ENCODE peak calls at places on chromosomes 12 and 14, in six cellular contexts. One of them, this sample, is unnamed.

GRCh38 chr12:71935594-71935993 is 3.1 kb upstream of the TPH2 start:
- DNase-seq in SK-N-SH: no peak
- DNase-seq in K562: peak
- DNase-seq in H1: no peak
- DNase-seq in GM12878: peak
- DNase-seq in HepG2: no peak
- DNase-seq in this sample: no peak

GRCh38 chr14:37622231-37622923 is 26.9 kb downstream of the TTC6 start:
- DNase-seq in SK-N-SH: no peak
- DNase-seq in K562: no peak
- DNase-seq in H1: peak
- DNase-seq in GM12878: no peak
- DNase-seq in HepG2: no peak
- DNase-seq in this sample: no peak

GRCh38 chr12:92337128-92337527 is 191.5 kb upstream of the BTG1 start:
- DNase-seq in SK-N-SH: no peak
- DNase-seq in K562: no peak
- DNase-seq in H1: no peak
- DNase-seq in GM12878: no peak
- DNase-seq in HepG2: no peak
- DNase-seq in this sample: no peak

GRCh38 chr14:79947440-79947839 is 263.9 kb downstream of the DIO2 start:
- DNase-seq in SK-N-SH: no peak
- DNase-seq in K562: no peak
- DNase-seq in H1: no peak
- DNase-seq in GM12878: no peak
- DNase-seq in HepG2: no peak
- DNase-seq in this sample: no peak

GRCh38 chr14:61320806-61321384 is 484 bp upstream of the PRKCH start:
- DNase-seq in SK-N-SH: peak
- DNase-seq in K562: no peak
- DNase-seq in H1: no peak
- DNase-seq in GM12878: no peak
- DNase-seq in HepG2: no peak
- DNase-seq in this sample: no peak

GRCh38 chr14:76313861-76314260 is 62.1 kb upstream of the ESRRB start:
- DNase-seq in SK-N-SH: no peak
- DNase-seq in K562: no peak
- DNase-seq in H1: no peak
- DNase-seq in GM12878: no peak
- DNase-seq in HepG2: no peak
- DNase-seq in this sample: no peak

GRCh38 chr12:10098762-10099161 is at the start of gene CLEC1A:
- DNase-seq in SK-N-SH: no peak
- DNase-seq in K562: no peak
- DNase-seq in H1: peak
- DNase-seq in GM12878: no peak
- DNase-seq in HepG2: no peak
- DNase-seq in this sample: no peak

GRCh38 chr14:34971381-34971780 is 11.4 kb upstream of the SRP54 start:
- DNase-seq in SK-N-SH: no peak
- DNase-seq in K562: no peak
- DNase-seq in H1: no peak
- DNase-seq in GM12878: no peak
- DNase-seq in HepG2: no peak
- DNase-seq in this sample: no peak

GRCh38 chr12:49330631-49331359 is 6.2 kb downstream of the C1QL4 start:
- DNase-seq in SK-N-SH: no peak
- DNase-seq in K562: no peak
- DNase-seq in H1: no peak
- DNase-seq in GM12878: no peak
- DNase-seq in HepG2: no peak
- DNase-seq in this sample: no peak

GRCh38 chr14:23558363-23559009 is 2.4 kb downstream of the THTPA start:
- DNase-seq in SK-N-SH: no peak
- DNase-seq in K562: no peak
- DNase-seq in H1: no peak
- DNase-seq in GM12878: no peak
- DNase-seq in HepG2: no peak
- DNase-seq in this sample: no peak

GRCh38 chr12:46439793-46440511 is 67.4 kb upstream of the SLC38A2 start:
- DNase-seq in SK-N-SH: no peak
- DNase-seq in K562: no peak
- DNase-seq in H1: no peak
- DNase-seq in GM12878: no peak
- DNase-seq in HepG2: no peak
- DNase-seq in this sample: no peak

GRCh38 chr12:26054383-26054782 is 70.5 kb downstream of the BHLHE41 start:
- DNase-seq in SK-N-SH: no peak
- DNase-seq in K562: no peak
- DNase-seq in H1: no peak
- DNase-seq in GM12878: no peak
- DNase-seq in HepG2: no peak
- DNase-seq in this sample: no peak

GRCh38 chr14:26017270-26017669 is 580.6 kb downstream of the NOVA1 start:
- DNase-seq in SK-N-SH: no peak
- DNase-seq in K562: no peak
- DNase-seq in H1: no peak
- DNase-seq in GM12878: no peak
- DNase-seq in HepG2: no peak
- DNase-seq in this sample: no peak

GRCh38 chr12:78096909-78097597 is 266.4 kb downstream of the NAV3 start:
- DNase-seq in SK-N-SH: peak
- DNase-seq in K562: no peak
- DNase-seq in H1: no peak
- DNase-seq in GM12878: no peak
- DNase-seq in HepG2: no peak
- DNase-seq in this sample: no peak

GRCh38 chr12:42450248-42450647 is 124.3 kb downstream of the PPHLN1 start:
- DNase-seq in SK-N-SH: no peak
- DNase-seq in K562: no peak
- DNase-seq in H1: peak
- DNase-seq in GM12878: no peak
- DNase-seq in HepG2: no peak
- DNase-seq in this sample: no peak

GRCh38 chr12:107349008-107349747 is 255.8 kb upstream of the CRY1 start:
- DNase-seq in SK-N-SH: peak
- DNase-seq in K562: no peak
- DNase-seq in H1: no peak
- DNase-seq in GM12878: no peak
- DNase-seq in HepG2: peak
- DNase-seq in this sample: no peak

GRCh38 chr14:91241848-91242247 is 2.7 kb downstream of the GPR68 start:
- DNase-seq in SK-N-SH: no peak
- DNase-seq in K562: no peak
- DNase-seq in H1: no peak
- DNase-seq in GM12878: peak
- DNase-seq in HepG2: no peak
- DNase-seq in this sample: peak

GRCh38 chr12:93944196-93944595 is 204.2 kb upstream of the PLXNC1 start:
- DNase-seq in SK-N-SH: no peak
- DNase-seq in K562: no peak
- DNase-seq in H1: no peak
- DNase-seq in GM12878: no peak
- DNase-seq in HepG2: no peak
- DNase-seq in this sample: no peak

GRCh38 chr14:100883789-100884101 is 19.8 kb downstream of the RTL1 start:
- DNase-seq in SK-N-SH: no peak
- DNase-seq in K562: no peak
- DNase-seq in H1: no peak
- DNase-seq in GM12878: no peak
- DNase-seq in HepG2: no peak
- DNase-seq in this sample: no peak
- TF ChIP-seq GABPA in SK-N-SH: no peak
- TF ChIP-seq GABPA in K562: no peak
- TF ChIP-seq GABPA in H1: no peak
- TF ChIP-seq GABPA in GM12878: no peak
- TF ChIP-seq GABPA in HepG2: no peak
- TF ChIP-seq GABPA in this sample: no peak

GRCh38 chr12:130299574-130299973 is 38.1 kb upstream of the PIWIL1 start:
- DNase-seq in SK-N-SH: no peak
- DNase-seq in K562: no peak
- DNase-seq in H1: no peak
- DNase-seq in GM12878: no peak
- DNase-seq in HepG2: no peak
- DNase-seq in this sample: no peak
- TF ChIP-seq GABPA in SK-N-SH: no peak
- TF ChIP-seq GABPA in K562: no peak
- TF ChIP-seq GABPA in H1: no peak
- TF ChIP-seq GABPA in GM12878: no peak
- TF ChIP-seq GABPA in HepG2: no peak
- TF ChIP-seq GABPA in this sample: no peak

GRCh38 chr14:105347587-105347968 is 33.0 kb downstream of the PACS2 start:
- DNase-seq in SK-N-SH: no peak
- DNase-seq in K562: no peak
- DNase-seq in H1: no peak
- DNase-seq in GM12878: no peak
- DNase-seq in HepG2: no peak
- DNase-seq in this sample: no peak
- TF ChIP-seq GABPA in SK-N-SH: no peak
- TF ChIP-seq GABPA in K562: no peak
- TF ChIP-seq GABPA in H1: no peak
- TF ChIP-seq GABPA in GM12878: no peak
- TF ChIP-seq GABPA in HepG2: no peak
- TF ChIP-seq GABPA in this sample: no peak

GRCh38 chr12:34126239-34126641 is 103.9 kb downstream of the ALG10 start:
- DNase-seq in SK-N-SH: no peak
- DNase-seq in K562: peak
- DNase-seq in H1: no peak
- DNase-seq in GM12878: no peak
- DNase-seq in HepG2: peak
- DNase-seq in this sample: no peak

GRCh38 chr12:34124608-34125007 is 102.3 kb downstream of the ALG10 start:
- DNase-seq in SK-N-SH: no peak
- DNase-seq in K562: no peak
- DNase-seq in H1: no peak
- DNase-seq in GM12878: no peak
- DNase-seq in HepG2: no peak
- DNase-seq in this sample: no peak

GRCh38 chr12:34121360-34121759 is 99.1 kb downstream of the ALG10 start:
- DNase-seq in SK-N-SH: no peak
- DNase-seq in K562: no peak
- DNase-seq in H1: no peak
- DNase-seq in GM12878: no peak
- DNase-seq in HepG2: no peak
- DNase-seq in this sample: no peak

DNA sequence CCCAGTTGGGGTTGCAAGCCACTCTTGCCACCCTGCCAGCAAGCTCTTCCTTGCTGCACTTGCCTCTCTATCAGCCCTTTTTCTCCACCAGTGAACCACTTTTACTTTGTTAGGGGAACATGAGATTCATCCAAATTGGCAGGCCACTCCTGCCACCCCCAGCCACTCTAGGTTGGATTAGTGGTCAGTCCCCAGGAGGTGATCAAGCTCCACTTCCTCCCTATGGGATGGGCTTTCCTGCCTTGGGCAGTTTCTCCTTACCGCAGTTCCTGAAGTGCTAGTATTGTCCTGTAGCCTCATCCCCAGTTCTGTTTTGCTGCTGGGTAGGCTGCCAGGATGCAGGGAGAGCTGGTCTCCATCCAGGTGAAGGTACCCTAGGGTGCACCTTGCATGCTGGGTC is 104.5 kb downstream of the ALG10 start:
- DNase-seq in SK-N-SH: no peak
- DNase-seq in K562: peak
- DNase-seq in H1: no peak
- DNase-seq in GM12878: no peak
- DNase-seq in HepG2: no peak
- DNase-seq in this sample: no peak
- TF ChIP-seq GABPA in SK-N-SH: no peak
- TF ChIP-seq GABPA in K562: no peak
- TF ChIP-seq GABPA in H1: no peak
- TF ChIP-seq GABPA in GM12878: no peak
- TF ChIP-seq GABPA in HepG2: no peak
- TF ChIP-seq GABPA in this sample: no peak

DNA sequence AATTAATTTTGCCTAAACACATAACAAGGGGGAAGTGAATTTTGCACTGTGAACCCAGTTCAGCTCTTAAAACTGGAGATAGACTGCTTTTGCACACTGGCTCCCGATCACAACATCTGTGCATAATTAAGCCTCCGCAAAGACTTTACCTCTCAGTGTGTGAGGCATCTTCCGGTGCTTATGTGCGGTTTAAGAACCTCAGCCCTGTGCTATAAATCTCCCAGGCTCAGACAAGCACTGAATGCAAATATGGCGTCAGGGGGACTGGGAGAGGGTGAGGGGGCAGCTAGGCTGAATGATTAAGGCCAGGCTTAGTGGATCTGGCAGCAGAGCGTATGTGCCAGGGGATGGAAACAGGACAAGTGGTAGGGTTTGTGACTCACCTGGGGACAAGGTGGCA is 103.3 kb downstream of the ADCK1 start:
- DNase-seq in SK-N-SH: no peak
- DNase-seq in K562: no peak
- DNase-seq in H1: no peak
- DNase-seq in GM12878: no peak
- DNase-seq in HepG2: no peak
- DNase-seq in this sample: no peak
- TF ChIP-seq GABPA in SK-N-SH: no peak
- TF ChIP-seq GABPA in K562: no peak
- TF ChIP-seq GABPA in H1: no peak
- TF ChIP-seq GABPA in GM12878: no peak
- TF ChIP-seq GABPA in HepG2: no peak
- TF ChIP-seq GABPA in this sample: no peak

This sample was measured in HL-60.